ENCODE peak calls at places on chromosomes 16 and 17, in six cellular contexts. One of them, this sample, is unnamed. For H3K4me1, the result is how much of the 10 kb centered on the place peaks cover.

GRCh38 chr16:58010886-58011285 is 9.7 kb downstream of the USB1 start:
- DNase-seq in esophagus squamous epithelium: no peak
- DNase-seq in A549: no peak
- DNase-seq in mucosa of descending colon: no peak
- DNase-seq in left ventricle myocardium inferior: no peak
- DNase-seq in lower lobe of right lung: no peak
- DNase-seq in this sample: no peak

GRCh38 chr16:49635009-49635350 is 220.9 kb downstream of the ZNF423 start:
- DNase-seq in esophagus squamous epithelium: no peak
- DNase-seq in A549: no peak
- DNase-seq in mucosa of descending colon: no peak
- DNase-seq in left ventricle myocardium inferior: no peak
- DNase-seq in lower lobe of right lung: no peak
- DNase-seq in this sample: no peak

GRCh38 chr16:72042157-72042660 is 12.1 kb upstream of the HP start:
- DNase-seq in esophagus squamous epithelium: no peak
- DNase-seq in A549: no peak
- DNase-seq in mucosa of descending colon: no peak
- DNase-seq in left ventricle myocardium inferior: no peak
- DNase-seq in lower lobe of right lung: no peak
- DNase-seq in this sample: no peak

GRCh38 chr17:11644265-11645212 is 46.3 kb downstream of the DNAH9 start:
- DNase-seq in esophagus squamous epithelium: no peak
- DNase-seq in A549: peak
- DNase-seq in mucosa of descending colon: no peak
- DNase-seq in left ventricle myocardium inferior: peak
- DNase-seq in lower lobe of right lung: peak
- DNase-seq in this sample: no peak

GRCh38 chr17:77828749-77829539 is 129.6 kb upstream of the TNRC6C start:
- DNase-seq in esophagus squamous epithelium: no peak
- DNase-seq in A549: no peak
- DNase-seq in mucosa of descending colon: no peak
- DNase-seq in left ventricle myocardium inferior: no peak
- DNase-seq in lower lobe of right lung: peak
- DNase-seq in this sample: peak

GRCh38 chr17:75722542-75723095 is 1.4 kb downstream of the ITGB4 start:
- DNase-seq in esophagus squamous epithelium: no peak
- DNase-seq in A549: no peak
- DNase-seq in mucosa of descending colon: no peak
- DNase-seq in left ventricle myocardium inferior: no peak
- DNase-seq in lower lobe of right lung: peak
- DNase-seq in this sample: no peak

GRCh38 chr16:81996664-81997529 is 14.4 kb downstream of the SDR42E1 start:
- DNase-seq in esophagus squamous epithelium: no peak
- DNase-seq in A549: peak
- DNase-seq in mucosa of descending colon: no peak
- DNase-seq in left ventricle myocardium inferior: no peak
- DNase-seq in lower lobe of right lung: no peak
- DNase-seq in this sample: no peak

GRCh38 chr17:56141046-56141839 is 12.0 kb upstream of the ANKFN1 start:
- DNase-seq in esophagus squamous epithelium: no peak
- DNase-seq in A549: no peak
- DNase-seq in mucosa of descending colon: no peak
- DNase-seq in left ventricle myocardium inferior: no peak
- DNase-seq in lower lobe of right lung: no peak
- DNase-seq in this sample: no peak

GRCh38 chr17:17041018-17041521 is 1.2 kb upstream of the MPRIP start:
- DNase-seq in esophagus squamous epithelium: no peak
- DNase-seq in A549: no peak
- DNase-seq in mucosa of descending colon: peak
- DNase-seq in left ventricle myocardium inferior: no peak
- DNase-seq in lower lobe of right lung: peak
- DNase-seq in this sample: no peak

GRCh38 chr16:88856122-88856827 is 472 bp downstream of the GALNS start:
- DNase-seq in esophagus squamous epithelium: no peak
- DNase-seq in A549: no peak
- DNase-seq in mucosa of descending colon: peak
- DNase-seq in left ventricle myocardium inferior: no peak
- DNase-seq in lower lobe of right lung: peak
- DNase-seq in this sample: no peak

GRCh38 chr17:43879723-43880419 is 27.5 kb downstream of the MPP2 start:
- DNase-seq in esophagus squamous epithelium: no peak
- DNase-seq in A549: no peak
- DNase-seq in mucosa of descending colon: no peak
- DNase-seq in left ventricle myocardium inferior: no peak
- DNase-seq in lower lobe of right lung: no peak
- DNase-seq in this sample: no peak

GRCh38 chr17:2050871-2051387 is 4.0 kb upstream of the HIC1 start:
- DNase-seq in esophagus squamous epithelium: no peak
- DNase-seq in A549: no peak
- DNase-seq in mucosa of descending colon: peak
- DNase-seq in left ventricle myocardium inferior: no peak
- DNase-seq in lower lobe of right lung: no peak
- DNase-seq in this sample: no peak

GRCh38 chr17:29621751-29622194 is 939 bp downstream of the CORO6 start:
- DNase-seq in esophagus squamous epithelium: no peak
- DNase-seq in A549: no peak
- DNase-seq in mucosa of descending colon: no peak
- DNase-seq in left ventricle myocardium inferior: no peak
- DNase-seq in lower lobe of right lung: no peak
- DNase-seq in this sample: no peak

GRCh38 chr17:62135742-62136141 is 70.7 kb upstream of the MED13 start:
- DNase-seq in esophagus squamous epithelium: no peak
- DNase-seq in A549: no peak
- DNase-seq in mucosa of descending colon: no peak
- DNase-seq in left ventricle myocardium inferior: no peak
- DNase-seq in lower lobe of right lung: no peak
- DNase-seq in this sample: no peak

GRCh38 chr16:87333581-87334331 is 16.6 kb upstream of the C16orf95 start:
- DNase-seq in esophagus squamous epithelium: no peak
- DNase-seq in A549: no peak
- DNase-seq in mucosa of descending colon: peak
- DNase-seq in left ventricle myocardium inferior: no peak
- DNase-seq in lower lobe of right lung: no peak
- DNase-seq in this sample: no peak

GRCh38 chr16:6096931-6097665 is 999.5 kb upstream of the EEF2KMT start:
- DNase-seq in esophagus squamous epithelium: no peak
- DNase-seq in A549: no peak
- DNase-seq in mucosa of descending colon: no peak
- DNase-seq in left ventricle myocardium inferior: no peak
- DNase-seq in lower lobe of right lung: no peak
- DNase-seq in this sample: no peak

GRCh38 chr16:1152651-1153259 is at the start of gene CACNA1H:
- DNase-seq in esophagus squamous epithelium: no peak
- DNase-seq in A549: peak
- DNase-seq in mucosa of descending colon: no peak
- DNase-seq in left ventricle myocardium inferior: peak
- DNase-seq in lower lobe of right lung: no peak
- DNase-seq in this sample: no peak

GRCh38 chr16:23496826-23497542 is 13.3 kb downstream of the GGA2 start:
- DNase-seq in esophagus squamous epithelium: no peak
- DNase-seq in A549: no peak
- DNase-seq in mucosa of descending colon: no peak
- DNase-seq in left ventricle myocardium inferior: no peak
- DNase-seq in lower lobe of right lung: no peak
- DNase-seq in this sample: peak

GRCh38 chr17:42559076-42559475 is 2.9 kb upstream of the COASY start:
- DNase-seq in esophagus squamous epithelium: no peak
- DNase-seq in A549: no peak
- DNase-seq in mucosa of descending colon: no peak
- DNase-seq in left ventricle myocardium inferior: no peak
- DNase-seq in lower lobe of right lung: no peak
- DNase-seq in this sample: peak

GRCh38 chr16:78984324-78984723 is 616.2 kb downstream of the MAF start:
- DNase-seq in esophagus squamous epithelium: no peak
- DNase-seq in A549: no peak
- DNase-seq in mucosa of descending colon: no peak
- DNase-seq in left ventricle myocardium inferior: no peak
- DNase-seq in lower lobe of right lung: no peak
- DNase-seq in this sample: no peak

GRCh38 chr16:3472878-3473595 is 22.3 kb downstream of the C16orf90 start:
- DNase-seq in esophagus squamous epithelium: no peak
- DNase-seq in A549: no peak
- DNase-seq in mucosa of descending colon: no peak
- DNase-seq in left ventricle myocardium inferior: no peak
- DNase-seq in lower lobe of right lung: no peak
- DNase-seq in this sample: no peak

GRCh38 chr16:53457670-53458069 is 23.4 kb downstream of the RBL2 start:
- DNase-seq in esophagus squamous epithelium: no peak
- DNase-seq in A549: no peak
- DNase-seq in mucosa of descending colon: no peak
- DNase-seq in left ventricle myocardium inferior: no peak
- DNase-seq in lower lobe of right lung: no peak
- DNase-seq in this sample: no peak

GRCh38 chr16:72312862-72313261 is 140.9 kb upstream of the PMFBP1 start:
- DNase-seq in esophagus squamous epithelium: no peak
- DNase-seq in A549: no peak
- DNase-seq in mucosa of descending colon: no peak
- DNase-seq in left ventricle myocardium inferior: no peak
- DNase-seq in lower lobe of right lung: no peak
- DNase-seq in this sample: no peak

GRCh38 chr17:43974541-43975315 is 21.0 kb upstream of the PYY start:
- DNase-seq in esophagus squamous epithelium: no peak
- DNase-seq in A549: no peak
- DNase-seq in mucosa of descending colon: peak
- DNase-seq in left ventricle myocardium inferior: no peak
- DNase-seq in lower lobe of right lung: no peak
- DNase-seq in this sample: no peak

GRCh38 chr16:27284865-27285675 is 16.5 kb upstream of the NSMCE1 start:
- DNase-seq in esophagus squamous epithelium: no peak
- DNase-seq in A549: no peak
- DNase-seq in mucosa of descending colon: no peak
- DNase-seq in left ventricle myocardium inferior: no peak
- DNase-seq in lower lobe of right lung: no peak
- DNase-seq in this sample: no peak

GRCh38 chr17:28372203-28372944 is 880 bp downstream of the SARM1 start:
- DNase-seq in esophagus squamous epithelium: no peak
- DNase-seq in A549: no peak
- DNase-seq in mucosa of descending colon: peak
- DNase-seq in left ventricle myocardium inferior: peak
- DNase-seq in lower lobe of right lung: no peak
- DNase-seq in this sample: peak

GRCh38 chr17:35289222-35289621 is 46.4 kb downstream of the SLFN5 start:
- DNase-seq in esophagus squamous epithelium: no peak
- DNase-seq in A549: no peak
- DNase-seq in mucosa of descending colon: no peak
- DNase-seq in left ventricle myocardium inferior: no peak
- DNase-seq in lower lobe of right lung: no peak
- DNase-seq in this sample: no peak

GRCh38 chr17:81338301-81339179 is 43.4 kb upstream of the SLC38A10 start:
- DNase-seq in esophagus squamous epithelium: no peak
- DNase-seq in A549: no peak
- DNase-seq in mucosa of descending colon: peak
- DNase-seq in left ventricle myocardium inferior: no peak
- DNase-seq in lower lobe of right lung: peak
- DNase-seq in this sample: no peak
- H3K4me1 ChIP-seq in esophagus squamous epithelium: under half
- H3K4me1 ChIP-seq in A549: half or more
- H3K4me1 ChIP-seq in mucosa of descending colon: under half
- H3K4me1 ChIP-seq in left ventricle myocardium inferior: half or more
- H3K4me1 ChIP-seq in lower lobe of right lung: half or more
- H3K4me1 ChIP-seq in this sample: under half

DNA sequence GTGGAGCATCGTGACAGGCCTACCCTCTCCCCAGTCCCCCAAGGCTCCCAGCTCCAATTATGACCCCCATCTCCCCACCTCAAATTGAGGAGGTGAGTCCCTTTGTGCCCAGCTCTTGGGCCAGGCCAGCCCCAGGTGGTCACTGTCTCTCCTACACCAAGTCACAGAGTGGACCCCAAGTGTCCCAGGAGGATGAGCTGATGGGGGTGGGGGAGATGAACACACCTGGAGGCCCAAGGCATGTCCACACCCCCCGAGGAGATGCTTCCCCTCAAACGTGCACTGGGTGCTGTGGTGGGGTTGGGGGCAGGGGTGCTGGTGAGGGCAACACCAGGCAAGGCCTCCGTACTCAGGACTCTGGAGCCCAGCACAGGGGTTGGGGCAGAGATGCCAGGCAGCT is 73.2 kb downstream of the RBFOX3 start:
- DNase-seq in esophagus squamous epithelium: no peak
- DNase-seq in A549: no peak
- DNase-seq in mucosa of descending colon: no peak
- DNase-seq in left ventricle myocardium inferior: no peak
- DNase-seq in lower lobe of right lung: peak
- DNase-seq in this sample: peak
- H3K4me1 ChIP-seq in esophagus squamous epithelium: under half
- H3K4me1 ChIP-seq in A549: under half
- H3K4me1 ChIP-seq in mucosa of descending colon: under half
- H3K4me1 ChIP-seq in left ventricle myocardium inferior: under half
- H3K4me1 ChIP-seq in lower lobe of right lung: under half
- H3K4me1 ChIP-seq in this sample: under half

DNA sequence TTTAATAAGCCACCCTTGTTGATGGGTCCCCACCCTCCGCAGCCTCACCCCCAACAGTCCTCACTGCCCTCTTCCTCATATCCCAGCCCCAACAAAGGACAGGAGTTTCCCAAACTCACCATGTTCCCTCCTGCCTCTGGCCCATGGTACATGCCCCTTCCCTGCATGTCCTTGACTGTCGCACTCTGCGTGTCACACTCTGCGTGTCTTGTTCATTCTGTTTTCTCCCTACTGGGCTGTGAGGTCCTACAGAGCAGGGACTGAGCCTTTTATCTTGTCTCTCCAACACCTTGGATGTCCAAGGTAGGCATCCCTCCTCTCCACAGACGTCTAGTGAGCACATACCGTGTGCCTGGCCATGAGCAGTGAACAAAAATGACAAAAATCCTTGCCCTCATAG is 154.7 kb downstream of the SOCS1 start:
- DNase-seq in esophagus squamous epithelium: no peak
- DNase-seq in A549: no peak
- DNase-seq in mucosa of descending colon: no peak
- DNase-seq in left ventricle myocardium inferior: no peak
- DNase-seq in lower lobe of right lung: no peak
- DNase-seq in this sample: no peak
- H3K4me1 ChIP-seq in esophagus squamous epithelium: under half
- H3K4me1 ChIP-seq in A549: under half
- H3K4me1 ChIP-seq in mucosa of descending colon: under half
- H3K4me1 ChIP-seq in left ventricle myocardium inferior: half or more
- H3K4me1 ChIP-seq in lower lobe of right lung: half or more
- H3K4me1 ChIP-seq in this sample: under half

GRCh38 chr17:79790805-79791353 is 6.0 kb downstream of the CBX8 start:
- DNase-seq in esophagus squamous epithelium: no peak
- DNase-seq in A549: no peak
- DNase-seq in mucosa of descending colon: peak
- DNase-seq in left ventricle myocardium inferior: no peak
- DNase-seq in lower lobe of right lung: no peak
- DNase-seq in this sample: peak

GRCh38 chr17:79792984-79793923 is 3.6 kb downstream of the CBX8 start:
- DNase-seq in esophagus squamous epithelium: no peak
- DNase-seq in A549: peak
- DNase-seq in mucosa of descending colon: no peak
- DNase-seq in left ventricle myocardium inferior: no peak
- DNase-seq in lower lobe of right lung: no peak
- DNase-seq in this sample: no peak

GRCh38 chr17:79793924-79794304 is 3.0 kb downstream of the CBX8 start:
- DNase-seq in esophagus squamous epithelium: no peak
- DNase-seq in A549: peak
- DNase-seq in mucosa of descending colon: no peak
- DNase-seq in left ventricle myocardium inferior: no peak
- DNase-seq in lower lobe of right lung: no peak
- DNase-seq in this sample: no peak

GRCh38 chr17:79791354-79792123 is 5.3 kb downstream of the CBX8 start:
- DNase-seq in esophagus squamous epithelium: no peak
- DNase-seq in A549: no peak
- DNase-seq in mucosa of descending colon: peak
- DNase-seq in left ventricle myocardium inferior: no peak
- DNase-seq in lower lobe of right lung: peak
- DNase-seq in this sample: peak

GRCh38 chr17:79792371-79792871 is 4.5 kb downstream of the CBX8 start:
- DNase-seq in esophagus squamous epithelium: no peak
- DNase-seq in A549: peak
- DNase-seq in mucosa of descending colon: no peak
- DNase-seq in left ventricle myocardium inferior: no peak
- DNase-seq in lower lobe of right lung: no peak
- DNase-seq in this sample: no peak
- H3K4me1 ChIP-seq in esophagus squamous epithelium: under half
- H3K4me1 ChIP-seq in A549: under half
- H3K4me1 ChIP-seq in mucosa of descending colon: under half
- H3K4me1 ChIP-seq in left ventricle myocardium inferior: half or more
- H3K4me1 ChIP-seq in lower lobe of right lung: half or more
- H3K4me1 ChIP-seq in this sample: under half

This sample was measured in aorta.